ENCODE peak calls at places on chromosomes 12 and 14, in eight cellular contexts. E is HEK293T, S is ACHN, Y is dermis blood vessel endothelial cell, D is hepatic stellate cell, J is fibroblast of mammary gland, L is psoas muscle, X is neuronal stem cell. B is an unnamed sample.

GRCh38 chr12:50211392-50212070 is 44.4 kb upstream of the CERS5 start:
- DNase-seq in L (no peak), E (no peak), D (no peak), X (no peak), Y (peak), J (peak), S (no peak), B (no peak)

GRCh38 chr12:30110505-30110904 is 326.8 kb upstream of the TMTC1 start:
- DNase-seq in J (no peak), X (no peak), E (no peak), L (no peak), Y (no peak), D (no peak), S (no peak), B (no peak)

GRCh38 chr12:6229823-6230222 is 29.6 kb downstream of the CD9 start:
- DNase-seq in J (peak), L (peak), X (no peak), D (peak), E (no peak), S (no peak), Y (peak), B (peak)

GRCh38 chr12:104634044-104634443 is 177.3 kb downstream of the CHST11 start:
- DNase-seq in X (no peak), E (no peak), J (no peak), D (no peak), S (no peak), L (no peak), Y (no peak), B (no peak)

GRCh38 chr12:2311001-2311778 is 258.4 kb downstream of the CACNA1C start:
- DNase-seq in E (no peak), L (no peak), Y (no peak), J (peak), S (no peak), X (no peak), D (peak), B (no peak)

GRCh38 chr12:7060353-7060954 is at the start of gene C1S:
- DNase-seq in E (peak), Y (peak), D (peak), S (peak), L (peak), X (no peak), J (peak), B (peak)

GRCh38 chr12:43776498-43776897 is 17.7 kb downstream of the IRAK4 start:
- DNase-seq in Y (peak), X (no peak), S (peak), L (no peak), E (peak), D (peak), J (peak), B (peak)

GRCh38 chr14:105065280-105066228 is at the start of gene GPR132:
- DNase-seq in X (no peak), E (no peak), L (peak), D (no peak), S (peak), Y (no peak), J (no peak), B (no peak)

GRCh38 chr12:62123721-62124203 is 136.4 kb upstream of the USP15 start:
- DNase-seq in X (peak), E (peak), L (no peak), J (peak), S (peak), Y (peak), D (peak), B (peak)

GRCh38 chr12:79127268-79127895 is 262.8 kb downstream of the SYT1 start:
- DNase-seq in Y (peak), E (no peak), D (peak), S (no peak), X (no peak), J (peak), L (no peak), B (no peak)

GRCh38 chr14:101595349-101595748 is 34.1 kb downstream of the DIO3 start:
- DNase-seq in X (no peak), L (no peak), D (no peak), E (no peak), J (no peak), Y (no peak), S (no peak), B (no peak)

GRCh38 chr12:126342866-126343265 is 1277.6 kb downstream of the AACS start:
- DNase-seq in J (no peak), Y (no peak), E (no peak), S (no peak), X (no peak), L (no peak), D (no peak), B (no peak)

GRCh38 chr12:66947119-66947518 is 268.2 kb upstream of the GRIP1 start:
- DNase-seq in Y (no peak), L (no peak), S (no peak), X (no peak), D (no peak), E (no peak), J (no peak), B (no peak)

GRCh38 chr14:61003571-61003970 is 22.5 kb downstream of the SLC38A6 start:
- DNase-seq in D (peak), S (no peak), J (peak), E (no peak), L (no peak), X (no peak), Y (no peak), B (no peak)

GRCh38 chr12:64522316-64522715 is 70.4 kb downstream of the TBK1 start:
- DNase-seq in Y (no peak), D (no peak), E (no peak), S (no peak), J (peak), L (no peak), X (no peak), B (no peak)

GRCh38 chr12:116513944-116514343 is 45.2 kb upstream of the MAP1LC3B2 start:
- DNase-seq in J (no peak), L (no peak), S (no peak), E (no peak), D (no peak), X (no peak), Y (no peak), B (peak)

GRCh38 chr14:64723691-64724577 is 19.7 kb downstream of the PLEKHG3 start:
- DNase-seq in X (no peak), L (peak), Y (no peak), J (peak), E (peak), D (no peak), S (no peak), B (peak)

GRCh38 chr14:77031680-77032482 is 3.4 kb upstream of the IRF2BPL start:
- DNase-seq in X (no peak), Y (peak), D (peak), E (no peak), L (peak), J (peak), S (no peak), B (no peak)

GRCh38 chr12:98909749-98910148 is 264.7 kb downstream of the APAF1 start:
- DNase-seq in Y (no peak), E (no peak), D (no peak), S (no peak), L (no peak), X (peak), J (no peak), B (peak)

GRCh38 chr12:128914908-128915563 is 61.8 kb downstream of the GLT1D1 start:
- DNase-seq in L (no peak), S (no peak), X (no peak), E (no peak), D (no peak), J (no peak), Y (no peak), B (no peak)

GRCh38 chr12:79451988-79452387 is 238.8 kb downstream of the PAWR start:
- DNase-seq in L (peak), X (no peak), S (peak), Y (peak), E (no peak), D (peak), J (peak), B (no peak)

GRCh38 chr12:96197503-96198272 is 3.5 kb downstream of the ELK3 start:
- DNase-seq in D (peak), S (peak), Y (peak), L (no peak), X (no peak), E (no peak), J (peak), B (no peak)

GRCh38 chr14:58663494-58664111 is 25.8 kb downstream of the DACT1 start:
- DNase-seq in D (peak), Y (no peak), J (peak), E (no peak), S (peak), X (no peak), L (no peak), B (peak)

GRCh38 chr12:32312049-32312670 is 87.2 kb upstream of the FGD4 start:
- DNase-seq in E (peak), Y (peak), J (peak), X (peak), S (peak), L (no peak), D (peak), B (peak)

GRCh38 chr12:120412421-120412820 is 25.5 kb upstream of the COX6A1 start:
- DNase-seq in E (no peak), J (peak), S (no peak), Y (no peak), D (no peak), L (no peak), X (no peak), B (peak)

GRCh38 chr12:100755186-100755585 is 39.4 kb upstream of the ANO4 start:
- DNase-seq in L (no peak), D (no peak), Y (no peak), J (peak), S (no peak), X (no peak), E (no peak), B (no peak)

GRCh38 chr12:81450920-81451739 is 308.0 kb downstream of the PPFIA2 start:
- DNase-seq in X (peak), D (peak), J (peak), Y (peak), S (peak), L (no peak), E (peak), B (peak)

GRCh38 chr14:100334904-100335303 is 11.8 kb downstream of the SLC25A47 start:
- DNase-seq in J (no peak), X (no peak), S (no peak), L (peak), D (no peak), Y (no peak), E (no peak), B (no peak)

GRCh38 chr12:40099423-40099853 is 6.4 kb downstream of the SLC2A13 start:
- DNase-seq in Y (no peak), J (no peak), D (no peak), E (no peak), X (no peak), L (no peak), S (peak), B (no peak)

GRCh38 chr14:22752422-22752821 is 14.1 kb upstream of the OXA1L start:
- DNase-seq in D (no peak), S (no peak), L (no peak), X (no peak), J (no peak), Y (no peak), E (no peak), B (no peak)

GRCh38 chr12:46364777-46365580 is 7.6 kb downstream of the SLC38A2 start:
- DNase-seq in L (no peak), X (no peak), D (no peak), S (peak), E (no peak), J (peak), Y (peak), B (no peak)

GRCh38 chr12:128796439-128797118 is 27.2 kb downstream of the SLC15A4 start:
- DNase-seq in L (peak), Y (no peak), E (no peak), X (no peak), S (no peak), J (no peak), D (no peak), B (no peak)

GRCh38 chr12:113649256-113649830 is 177.7 kb upstream of the LHX5 start:
- DNase-seq in L (no peak), E (no peak), Y (no peak), S (no peak), D (no peak), J (no peak), X (no peak), B (peak)

GRCh38 chr12:6766651-6767300 is 613 bp downstream of the PTMS start:
- DNase-seq in S (peak), L (peak), X (no peak), E (peak), Y (peak), D (peak), J (peak), B (peak)

GRCh38 chr14:48275301-48275700 is 599.9 kb upstream of the MDGA2 start:
- DNase-seq in S (no peak), Y (no peak), J (no peak), X (no peak), L (no peak), D (no peak), E (no peak), B (no peak)